ENCODE peak calls at places on chromosomes 16 and 17, in five cellular contexts. V, S, J, A and R are unnamed samples.

GRCh38 chr16:31427441-31428276 is 501 bp downstream of the COX6A2 start:
- DNase-seq in J (peak), V (no peak), S (peak), A (peak), R (no peak)

GRCh38 chr17:61770043-61770442 is 93.3 kb downstream of the BRIP1 start:
- DNase-seq in V (no peak), S (no peak), A (no peak), J (no peak), R (no peak)

GRCh38 chr16:31088459-31089183 is at the start of gene PRSS53:
- DNase-seq in V (no peak), S (no peak), A (no peak), J (no peak), R (no peak)

GRCh38 chr17:48558731-48559608 is 14.1 kb upstream of the HOXB2 start:
- DNase-seq in A (no peak), S (no peak), V (no peak), J (no peak), R (no peak)

GRCh38 chr16:57764006-57764340 is 28.4 kb downstream of the KATNB1 start:
- DNase-seq in V (no peak), J (no peak), A (no peak), S (no peak), R (no peak)

GRCh38 chr17:21286066-21286770 is 1.7 kb downstream of the MAP2K3 start:
- DNase-seq in J (no peak), S (peak), V (peak), A (peak), R (no peak)

GRCh38 chr16:7492122-7492521 is 159.5 kb downstream of the RBFOX1 start:
- DNase-seq in A (no peak), J (no peak), S (no peak), V (no peak), R (no peak)

GRCh38 chr17:29469251-29469650 is 79.1 kb downstream of the TAOK1 start:
- DNase-seq in A (peak), V (no peak), J (no peak), S (no peak), R (no peak)

GRCh38 chr17:17419621-17420020 is 57.2 kb upstream of the MED9 start:
- DNase-seq in J (no peak), V (no peak), A (no peak), S (no peak), R (no peak)

GRCh38 chr16:683396-684066 is 603 bp downstream of the JMJD8 start:
- DNase-seq in A (no peak), J (no peak), V (no peak), S (no peak), R (no peak)

GRCh38 chr16:4660454-4661007 is 32.8 kb upstream of the NUDT16L1 start:
- DNase-seq in A (peak), J (no peak), V (peak), S (no peak), R (no peak)